ENCODE peak calls at places on chromosomes 6 and 20, in six cellular contexts. One of them, this sample, is unnamed.

GRCh38 chr6:27777126-27777525 is 135.1 kb downstream of the OR2B2 start:
- DNase-seq in NCI-H1694: no peak
- DNase-seq in stimulated activated CD8-positive, alpha-beta memory T cell treated with anti-CD3 and anti-CD28 coated beads, Interleukin-7, amount 100 ng/mL, for 1 hour: no peak
- DNase-seq in HAP-1: no peak
- DNase-seq in T-helper 22 cell: no peak
- DNase-seq in ureter: no peak
- DNase-seq in this sample: peak; percentile 45

GRCh38 chr6:44128020-44128917 is 915 bp downstream of the TMEM63B start:
- DNase-seq in NCI-H1694: no peak
- DNase-seq in stimulated activated CD8-positive, alpha-beta memory T cell treated with anti-CD3 and anti-CD28 coated beads, Interleukin-7, amount 100 ng/mL, for 1 hour: no peak
- DNase-seq in HAP-1: no peak
- DNase-seq in T-helper 22 cell: no peak
- DNase-seq in ureter: peak; percentile 61
- DNase-seq in this sample: no peak

GRCh38 chr6:22727709-22728108 is 158.3 kb downstream of the HDGFL1 start:
- DNase-seq in NCI-H1694: no peak
- DNase-seq in stimulated activated CD8-positive, alpha-beta memory T cell treated with anti-CD3 and anti-CD28 coated beads, Interleukin-7, amount 100 ng/mL, for 1 hour: no peak
- DNase-seq in HAP-1: no peak
- DNase-seq in T-helper 22 cell: no peak
- DNase-seq in ureter: no peak
- DNase-seq in this sample: no peak

GRCh38 chr6:88490865-88491264 is 324.7 kb upstream of the CNR1 start:
- DNase-seq in NCI-H1694: no peak
- DNase-seq in stimulated activated CD8-positive, alpha-beta memory T cell treated with anti-CD3 and anti-CD28 coated beads, Interleukin-7, amount 100 ng/mL, for 1 hour: no peak
- DNase-seq in HAP-1: no peak
- DNase-seq in T-helper 22 cell: no peak
- DNase-seq in ureter: no peak
- DNase-seq in this sample: no peak

GRCh38 chr6:22343864-22344263 is 47.0 kb upstream of the PRL start:
- DNase-seq in NCI-H1694: no peak
- DNase-seq in stimulated activated CD8-positive, alpha-beta memory T cell treated with anti-CD3 and anti-CD28 coated beads, Interleukin-7, amount 100 ng/mL, for 1 hour: no peak
- DNase-seq in HAP-1: no peak
- DNase-seq in T-helper 22 cell: no peak
- DNase-seq in ureter: no peak
- DNase-seq in this sample: no peak

GRCh38 chr6:19664878-19665715 is 172.1 kb upstream of the ID4 start:
- DNase-seq in NCI-H1694: peak; percentile 69
- DNase-seq in stimulated activated CD8-positive, alpha-beta memory T cell treated with anti-CD3 and anti-CD28 coated beads, Interleukin-7, amount 100 ng/mL, for 1 hour: no peak
- DNase-seq in HAP-1: no peak
- DNase-seq in T-helper 22 cell: no peak
- DNase-seq in ureter: no peak
- DNase-seq in this sample: no peak

GRCh38 chr6:26045046-26045938 is 41.9 kb upstream of the HFE start:
- DNase-seq in NCI-H1694: no peak
- DNase-seq in stimulated activated CD8-positive, alpha-beta memory T cell treated with anti-CD3 and anti-CD28 coated beads, Interleukin-7, amount 100 ng/mL, for 1 hour: peak; percentile 51
- DNase-seq in HAP-1: no peak
- DNase-seq in T-helper 22 cell: peak; percentile 59
- DNase-seq in ureter: peak; percentile 91
- DNase-seq in this sample: peak; percentile 95

GRCh38 chr6:153074761-153075160 is 56.3 kb downstream of the RGS17 start:
- DNase-seq in NCI-H1694: no peak
- DNase-seq in stimulated activated CD8-positive, alpha-beta memory T cell treated with anti-CD3 and anti-CD28 coated beads, Interleukin-7, amount 100 ng/mL, for 1 hour: no peak
- DNase-seq in HAP-1: no peak
- DNase-seq in T-helper 22 cell: no peak
- DNase-seq in ureter: no peak
- DNase-seq in this sample: no peak

GRCh38 chr20:63705232-63706026 is 2.3 kb downstream of the ARFRP1 start:
- DNase-seq in NCI-H1694: no peak
- DNase-seq in stimulated activated CD8-positive, alpha-beta memory T cell treated with anti-CD3 and anti-CD28 coated beads, Interleukin-7, amount 100 ng/mL, for 1 hour: no peak
- DNase-seq in HAP-1: no peak
- DNase-seq in T-helper 22 cell: no peak
- DNase-seq in ureter: no peak
- DNase-seq in this sample: no peak

GRCh38 chr20:36644032-36644712 is 1.8 kb downstream of the SLA2 start:
- DNase-seq in NCI-H1694: no peak
- DNase-seq in stimulated activated CD8-positive, alpha-beta memory T cell treated with anti-CD3 and anti-CD28 coated beads, Interleukin-7, amount 100 ng/mL, for 1 hour: peak; percentile 36
- DNase-seq in HAP-1: no peak
- DNase-seq in T-helper 22 cell: peak; percentile 47
- DNase-seq in ureter: no peak
- DNase-seq in this sample: no peak

GRCh38 chr20:47973519-47974233 is 188.4 kb upstream of the SULF2 start:
- DNase-seq in NCI-H1694: no peak
- DNase-seq in stimulated activated CD8-positive, alpha-beta memory T cell treated with anti-CD3 and anti-CD28 coated beads, Interleukin-7, amount 100 ng/mL, for 1 hour: no peak
- DNase-seq in HAP-1: no peak
- DNase-seq in T-helper 22 cell: no peak
- DNase-seq in ureter: no peak
- DNase-seq in this sample: no peak

GRCh38 chr6:29826271-29826670 is 1.4 kb upstream of the HLA-G start:
- DNase-seq in NCI-H1694: no peak
- DNase-seq in stimulated activated CD8-positive, alpha-beta memory T cell treated with anti-CD3 and anti-CD28 coated beads, Interleukin-7, amount 100 ng/mL, for 1 hour: no peak
- DNase-seq in HAP-1: no peak
- DNase-seq in T-helper 22 cell: no peak
- DNase-seq in ureter: no peak
- DNase-seq in this sample: no peak

GRCh38 chr6:128491041-128491642 is 29.3 kb downstream of the PTPRK start:
- DNase-seq in NCI-H1694: no peak
- DNase-seq in stimulated activated CD8-positive, alpha-beta memory T cell treated with anti-CD3 and anti-CD28 coated beads, Interleukin-7, amount 100 ng/mL, for 1 hour: no peak
- DNase-seq in HAP-1: peak; percentile 94
- DNase-seq in T-helper 22 cell: no peak
- DNase-seq in ureter: no peak
- DNase-seq in this sample: no peak

GRCh38 chr6:149924206-149924932 is 1.4 kb upstream of the RAET1G start:
- DNase-seq in NCI-H1694: no peak
- DNase-seq in stimulated activated CD8-positive, alpha-beta memory T cell treated with anti-CD3 and anti-CD28 coated beads, Interleukin-7, amount 100 ng/mL, for 1 hour: no peak
- DNase-seq in HAP-1: no peak
- DNase-seq in T-helper 22 cell: no peak
- DNase-seq in ureter: peak; percentile 37
- DNase-seq in this sample: no peak

GRCh38 chr6:126826315-126826714 is 292.2 kb upstream of the RSPO3 start:
- DNase-seq in NCI-H1694: no peak
- DNase-seq in stimulated activated CD8-positive, alpha-beta memory T cell treated with anti-CD3 and anti-CD28 coated beads, Interleukin-7, amount 100 ng/mL, for 1 hour: no peak
- DNase-seq in HAP-1: no peak
- DNase-seq in T-helper 22 cell: no peak
- DNase-seq in ureter: no peak
- DNase-seq in this sample: no peak

GRCh38 chr6:37501632-37502466 is 2.2 kb upstream of the CCDC167 start:
- DNase-seq in NCI-H1694: no peak
- DNase-seq in stimulated activated CD8-positive, alpha-beta memory T cell treated with anti-CD3 and anti-CD28 coated beads, Interleukin-7, amount 100 ng/mL, for 1 hour: no peak
- DNase-seq in HAP-1: no peak
- DNase-seq in T-helper 22 cell: no peak
- DNase-seq in ureter: no peak
- DNase-seq in this sample: no peak

GRCh38 chr20:13046409-13046808 is 37.6 kb downstream of the SPTLC3 start:
- DNase-seq in NCI-H1694: no peak
- DNase-seq in stimulated activated CD8-positive, alpha-beta memory T cell treated with anti-CD3 and anti-CD28 coated beads, Interleukin-7, amount 100 ng/mL, for 1 hour: no peak
- DNase-seq in HAP-1: no peak
- DNase-seq in T-helper 22 cell: no peak
- DNase-seq in ureter: no peak
- DNase-seq in this sample: no peak

GRCh38 chr6:138421089-138421488 is 17.1 kb downstream of the HEBP2 start:
- DNase-seq in NCI-H1694: no peak
- DNase-seq in stimulated activated CD8-positive, alpha-beta memory T cell treated with anti-CD3 and anti-CD28 coated beads, Interleukin-7, amount 100 ng/mL, for 1 hour: no peak
- DNase-seq in HAP-1: no peak
- DNase-seq in T-helper 22 cell: no peak
- DNase-seq in ureter: no peak
- DNase-seq in this sample: peak; percentile 42

GRCh38 chr6:37525460-37526357 is 26.0 kb upstream of the CCDC167 start:
- DNase-seq in NCI-H1694: peak; percentile 82
- DNase-seq in stimulated activated CD8-positive, alpha-beta memory T cell treated with anti-CD3 and anti-CD28 coated beads, Interleukin-7, amount 100 ng/mL, for 1 hour: no peak
- DNase-seq in HAP-1: no peak
- DNase-seq in T-helper 22 cell: no peak
- DNase-seq in ureter: no peak
- DNase-seq in this sample: no peak

This sample was measured in esophagus muscularis mucosa.